ENCODE peak calls at places on chromosomes 1 and 21, in nine cellular contexts. K is CD4-positive, alpha-beta T cell; P is KBM-7; S is naive B cell; O is GM18507; H is NCI-H524; T is esophagus muscularis mucosa; R is lower lobe of right lung; N is NCI-H345. C is an unnamed sample.

GRCh38 chr1:25893072-25893604 is 13.1 kb downstream of the STMN1 start:
- DNase-seq in K (no peak), P (no peak), S (no peak), O (no peak), H (no peak), T (no peak), R (no peak), N (no peak), C (no peak)

GRCh38 chr1:109443476-109443875 is 17.2 kb upstream of the PSMA5 start:
- DNase-seq in K (no peak), P (no peak), S (no peak), O (no peak), H (no peak), T (no peak), R (no peak), N (no peak), C (no peak)

GRCh38 chr1:150243003-150243402 is 7.1 kb upstream of the ANP32E start:
- DNase-seq in K (no peak), P (no peak), S (no peak), O (no peak), H (no peak), T (no peak), R (no peak), N (no peak), C (no peak)

GRCh38 chr1:59605761-59606160 is 209.0 kb upstream of the HOOK1 start:
- DNase-seq in K (no peak), P (no peak), S (no peak), O (no peak), H (no peak), T (no peak), R (no peak), N (no peak), C (peak; percentile 18)

GRCh38 chr1:53740621-53741105 is 1.7 kb upstream of the GLIS1 start:
- DNase-seq in K (no peak), P (no peak), S (no peak), O (no peak), H (no peak), T (no peak), R (no peak), N (no peak), C (peak; percentile 64)

GRCh38 chr1:1599919-1600860 is at the start of gene FNDC10:
- DNase-seq in K (no peak), P (no peak), S (no peak), O (no peak), H (no peak), T (no peak), R (peak; percentile 47), N (peak; percentile 31), C (no peak)

GRCh38 chr1:22639286-22639685 is 2.9 kb downstream of the C1QA start:
- DNase-seq in K (no peak), P (peak; percentile 40), S (no peak), O (no peak), H (peak; percentile 68), T (no peak), R (no peak), N (no peak), C (peak; percentile 7)

GRCh38 chr1:54260810-54261209 is 60.8 kb downstream of the MRPL37 start:
- DNase-seq in K (no peak), P (no peak), S (no peak), O (no peak), H (no peak), T (no peak), R (no peak), N (no peak), C (no peak)

GRCh38 chr21:15141236-15141970 is 76.6 kb upstream of the NRIP1 start:
- DNase-seq in K (no peak), P (peak; percentile 35), S (no peak), O (no peak), H (peak; percentile 81), T (no peak), R (peak; percentile 62), N (no peak), C (no peak)

GRCh38 chr1:207944571-207944970 is 33.6 kb upstream of the CD34 start:
- DNase-seq in K (no peak), P (no peak), S (no peak), O (no peak), H (no peak), T (no peak), R (no peak), N (no peak), C (no peak)